ENCODE peak calls at places on chromosome 15, in four cellular contexts. C is MM.1S, N is mammary epithelial cell, P is HCT116. M is an unnamed sample.

GRCh38 chr15:63442080-63442479 is 60.4 kb upstream of the CA12 start:
- DNase-seq in C (no peak), N (no peak), P (no peak), M (no peak)

GRCh38 chr15:44636976-44637375 is 26.5 kb downstream of the SPG11 start:
- DNase-seq in C (no peak), N (no peak), P (no peak), M (no peak)

GRCh38 chr15:31255732-31256384 is 70.8 kb upstream of the KLF13 start:
- DNase-seq in C (peak; percentile 93), N (no peak), P (no peak), M (no peak)

GRCh38 chr15:90557651-90558084 is 27.9 kb downstream of the CRTC3 start:
- DNase-seq in C (no peak), N (no peak), P (no peak), M (no peak)

GRCh38 chr15:23566070-23567050 is 886 bp downstream of the MKRN3 start:
- DNase-seq in C (no peak), N (no peak), P (peak; percentile 29), M (no peak)

GRCh38 chr15:101108458-101108775 is 143.4 kb downstream of the CHSY1 start:
- DNase-seq in C (no peak), N (no peak), P (no peak), M (no peak)

GRCh38 chr15:31442203-31443090 is 115.8 kb downstream of the KLF13 start:
- DNase-seq in C (no peak), N (peak; percentile 82), P (no peak), M (peak; percentile 95)

GRCh38 chr15:94205366-94205765 is 26.0 kb upstream of the MCTP2 start:
- DNase-seq in C (no peak), N (no peak), P (no peak), M (no peak)

GRCh38 chr15:38864827-38865604 is 300.4 kb upstream of the RASGRP1 start:
- DNase-seq in C (no peak), N (no peak), P (no peak), M (no peak)

GRCh38 chr15:41894791-41895463 is 1.1 kb upstream of the SPTBN5 start:
- DNase-seq in C (no peak), N (peak; percentile 86), P (peak; percentile 44), M (peak; percentile 57)

GRCh38 chr15:70795311-70795665 is 31.9 kb upstream of the UACA start:
- DNase-seq in C (no peak), N (peak; percentile 85), P (peak; percentile 54), M (no peak)

GRCh38 chr15:63446260-63446659 is 58.1 kb upstream of the USP3 start:
- DNase-seq in C (no peak), N (no peak), P (no peak), M (no peak)

GRCh38 chr15:95169701-95170459 is 938.5 kb downstream of the MCTP2 start:
- DNase-seq in C (no peak), N (no peak), P (no peak), M (no peak)

GRCh38 chr15:73906346-73907017 is 19.8 kb upstream of the LOXL1 start:
- DNase-seq in C (no peak), N (no peak), P (no peak), M (no peak)

GRCh38 chr15:75350601-75351331 is 3.9 kb downstream of the NEIL1 start:
- DNase-seq in C (no peak), N (no peak), P (no peak), M (no peak)

GRCh38 chr15:45121706-45122417 is 7.7 kb downstream of the DUOXA2 start:
- DNase-seq in C (no peak), N (peak; percentile 90), P (peak; percentile 16), M (no peak)

GRCh38 chr15:74626336-74626735 is 10.7 kb downstream of the CLK3 start:
- DNase-seq in C (no peak), N (no peak), P (no peak), M (no peak)

GRCh38 chr15:81133782-81134461 is at the start of gene CFAP161:
- DNase-seq in C (peak; percentile 92), N (peak; percentile 53), P (peak; percentile 42), M (no peak)

GRCh38 chr15:52783191-52783829 is 6.8 kb downstream of the ONECUT1 start:
- DNase-seq in C (no peak), N (no peak), P (no peak), M (no peak)

GRCh38 chr15:94105760-94106159 is 125.6 kb upstream of the MCTP2 start:
- DNase-seq in C (no peak), N (peak; percentile 15), P (no peak), M (no peak)

GRCh38 chr15:93236924-93237323 is 147.9 kb upstream of the RGMA start:
- DNase-seq in C (no peak), N (no peak), P (no peak), M (no peak)

GRCh38 chr15:95017950-95018349 is 786.6 kb downstream of the MCTP2 start:
- DNase-seq in C (no peak), N (peak; percentile 13), P (no peak), M (no peak)

GRCh38 chr15:60751985-60752952 is 273.3 kb upstream of the ICE2 start:
- DNase-seq in C (no peak), N (no peak), P (no peak), M (no peak)

DNA sequence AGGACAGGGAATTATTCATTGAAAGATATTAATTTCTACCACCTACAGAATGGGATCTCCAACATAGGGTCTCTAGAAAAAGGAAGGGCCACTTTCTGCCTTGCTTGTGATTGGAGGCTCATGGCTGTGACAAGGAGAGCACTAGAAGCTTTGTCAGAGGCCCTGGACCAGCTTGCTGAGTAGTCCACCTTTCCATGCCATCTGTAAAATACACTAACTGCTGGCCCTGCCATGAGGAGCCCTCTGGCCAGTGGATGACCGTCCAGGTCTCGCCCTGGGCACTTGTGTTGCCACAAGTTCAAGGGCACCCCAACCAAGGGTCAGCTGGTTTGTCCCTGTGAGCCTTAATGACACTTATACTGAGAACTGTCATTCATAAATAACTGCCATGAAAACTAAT is 1.6 kb upstream of the SYNM start:
- DNase-seq in C (no peak), N (no peak), P (no peak), M (no peak)
- H3K27me3 ChIP-seq in C (peaks cover 7% of the 10 kb centered on the region), N (peaks cover 1% of the 10 kb centered on the region), P (no peaks in the 10 kb centered on the region), M (peaks cover 64% of the 10 kb centered on the region)

DNA sequence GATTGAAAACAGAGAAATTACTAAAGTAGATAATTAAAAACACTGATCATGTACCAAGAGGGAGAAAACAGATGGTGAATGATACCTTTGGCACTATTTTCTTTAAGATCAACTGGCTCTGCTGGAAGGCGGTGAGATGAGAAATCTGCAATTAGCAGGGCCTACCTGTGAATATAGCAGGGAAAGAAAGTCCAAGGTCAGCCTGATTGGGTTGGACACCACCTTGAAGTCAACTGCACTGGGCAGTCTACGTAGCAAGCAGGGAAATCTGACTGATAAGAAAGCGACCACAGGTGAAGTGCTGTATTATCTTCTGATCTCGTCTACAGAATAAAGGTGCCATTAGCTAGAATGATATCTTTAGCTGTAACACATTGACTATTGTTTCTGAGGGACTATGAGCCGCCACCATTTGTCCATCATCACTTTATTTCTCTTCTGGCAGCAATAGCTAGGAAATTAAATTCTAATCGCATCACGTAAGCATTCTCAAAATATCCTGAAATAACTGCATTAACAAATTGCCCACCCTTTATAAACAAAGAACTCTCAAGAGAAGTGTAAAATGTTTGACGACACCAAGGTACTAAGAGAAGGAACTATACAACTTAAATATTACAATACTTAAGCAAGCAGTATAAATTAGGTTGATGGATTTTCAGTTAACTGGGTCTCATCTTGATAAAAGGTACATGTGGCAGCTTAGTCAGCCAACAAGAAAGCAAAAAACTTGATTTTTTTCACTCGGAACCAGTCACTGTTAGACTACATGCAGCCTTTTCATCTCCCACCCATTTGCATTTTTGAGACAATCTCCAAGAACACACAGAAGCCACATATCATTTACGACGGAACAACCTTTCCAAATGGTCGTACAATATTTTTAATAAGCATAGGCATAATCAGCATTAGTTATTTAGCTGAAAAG is 1.3 kb downstream of the NEDD4 start:
- DNase-seq in C (no peak), N (no peak), P (no peak), M (no peak)
- H3K27ac ChIP-seq in C (no peak overlapping the region), N (peak overlapping the region; percentile 65), P (no peak overlapping the region), M (peak overlapping the region; percentile 82)

DNA sequence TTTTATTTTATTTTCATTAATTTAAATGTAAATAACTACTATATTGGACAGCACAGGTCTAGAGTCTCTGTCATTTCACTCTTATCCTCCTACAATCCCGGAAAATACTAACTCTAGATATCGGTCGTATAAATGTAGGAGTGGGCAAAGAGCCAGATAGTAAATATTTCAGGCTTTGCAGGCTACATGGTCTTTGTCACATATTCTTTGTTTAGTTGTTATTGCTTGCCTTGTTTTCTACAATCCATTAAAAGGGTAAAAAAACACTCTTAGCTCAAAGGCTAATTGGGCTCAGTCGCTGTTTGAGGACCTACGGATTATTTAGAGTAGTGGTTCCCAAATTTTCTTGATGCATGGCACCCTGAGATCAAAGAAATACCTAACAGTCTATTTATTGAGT is 1.7 kb downstream of the KNL1 start:
- DNase-seq in C (no peak), N (peak; percentile 2), P (no peak), M (no peak)
- H3K9ac ChIP-seq in C (no peak overlapping the region), N (no peak overlapping the region), P (no peak overlapping the region), M (no peak overlapping the region)

GRCh38 chr15:88700716-88701115 is 61.9 kb downstream of the ISG20 start:
- DNase-seq in C (no peak), N (no peak), P (no peak), M (no peak)
- H3K27me3 ChIP-seq in C (no peaks in the 10 kb centered on the region), N (peaks cover 2% of the 10 kb centered on the region), P (peaks cover 45% of the 10 kb centered on the region), M (peaks cover 19% of the 10 kb centered on the region)

GRCh38 chr15:47944911-47945310 is 175.9 kb upstream of the SLC24A5 start:
- DNase-seq in C (no peak), N (no peak), P (no peak), M (no peak)
- H3K27ac ChIP-seq in C (no peak overlapping the region), N (no peak overlapping the region), P (no peak overlapping the region), M (no peak overlapping the region)

DNA sequence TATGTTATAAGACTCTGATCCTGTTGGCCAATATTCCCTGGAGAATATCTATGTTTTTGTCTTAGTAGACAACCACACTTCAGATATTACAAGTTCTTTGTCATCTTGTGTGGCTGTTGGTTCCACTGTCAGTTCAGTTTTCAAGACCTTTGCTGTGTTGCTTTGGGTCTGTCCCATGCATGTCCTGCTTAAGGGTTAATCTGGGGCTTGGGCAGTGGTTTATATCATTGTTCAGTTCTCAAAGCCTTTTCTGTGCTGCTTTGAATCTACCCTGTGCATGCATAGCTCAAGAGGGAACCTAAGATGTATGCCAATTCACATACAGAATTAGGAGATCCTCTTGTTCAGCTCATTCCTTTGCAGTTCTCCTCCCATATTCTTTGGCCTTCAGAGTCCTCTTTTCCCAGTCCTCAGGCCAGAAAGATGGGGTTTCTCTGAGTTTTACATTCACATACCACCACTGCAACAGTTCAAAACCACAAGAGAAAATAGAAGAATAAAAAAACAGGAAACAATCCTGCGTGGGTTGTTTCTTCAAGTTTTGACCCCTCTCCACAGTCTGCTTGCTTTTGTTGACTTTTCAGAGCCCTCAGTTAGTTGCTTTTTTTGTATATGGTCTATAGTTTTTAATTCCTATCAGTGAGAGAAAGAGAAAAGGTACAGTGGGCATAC is 21.6 kb downstream of the BUB1B start:
- DNase-seq in C (no peak), N (no peak), P (no peak), M (no peak)
- H3K9ac ChIP-seq in C (no peak overlapping the region), N (no peak overlapping the region), P (no peak overlapping the region), M (no peak overlapping the region)

GRCh38 chr15:84598250-84598649 is 2.6 kb upstream of the ZSCAN2 start:
- DNase-seq in C (peak; percentile 81), N (no peak), P (no peak), M (no peak)
- H3K27me3 ChIP-seq in C (no peaks in the 10 kb centered on the region), N (peaks cover 2% of the 10 kb centered on the region), P (no peaks in the 10 kb centered on the region), M (no peaks in the 10 kb centered on the region)